ENCODE peak calls at places on chromosomes 13 and 19, in five cellular contexts. T, Q, A, G and V are unnamed samples.
A peak's percentile ranks its signal among the peaks of the same experiment; 100 is the strongest.

GRCh38 chr13:74767031-74767430 is 632.8 kb upstream of the KLF12 start:
- DNase-seq in T (no peak), Q (no peak), A (peak; percentile 38), G (no peak), V (no peak)

GRCh38 chr19:16626796-16627193 is 1.2 kb downstream of the MED26 start:
- DNase-seq in T (no peak), Q (no peak), A (no peak), G (no peak), V (no peak)

GRCh38 chr19:44848805-44849457 is 2.8 kb downstream of the NECTIN2 start:
- DNase-seq in T (no peak), Q (no peak), A (peak; percentile 67), G (peak; percentile 56), V (no peak)

GRCh38 chr13:37058801-37059135 is 720 bp downstream of the SUPT20H start:
- DNase-seq in T (no peak), Q (no peak), A (peak; percentile 37), G (peak; percentile 32), V (no peak)

GRCh38 chr19:51366999-51367564 is 894 bp upstream of the ETFB start:
- DNase-seq in T (no peak), Q (no peak), A (no peak), G (peak; percentile 50), V (no peak)

GRCh38 chr19:4083677-4084546 is 17.2 kb upstream of the ZBTB7A start:
- DNase-seq in T (no peak), Q (peak; percentile 78), A (no peak), G (no peak), V (no peak)

GRCh38 chr13:113551081-113552000 is 33.2 kb upstream of the TFDP1 start:
- DNase-seq in T (no peak), Q (no peak), A (no peak), G (no peak), V (no peak)

GRCh38 chr13:98686281-98686680 is 66.2 kb downstream of the SLC15A1 start:
- DNase-seq in T (no peak), Q (no peak), A (no peak), G (no peak), V (no peak)

GRCh38 chr19:13234518-13234917 is 84.3 kb downstream of the IER2 start:
- DNase-seq in T (peak; percentile 20), Q (peak; percentile 74), A (peak; percentile 37), G (peak; percentile 38), V (no peak)

GRCh38 chr19:11414544-11414943 is 4.6 kb downstream of the RGL3 start:
- DNase-seq in T (no peak), Q (no peak), A (no peak), G (no peak), V (no peak)

GRCh38 chr13:63408227-63409202 is 1992.9 kb upstream of the PCDH20 start:
- DNase-seq in T (no peak), Q (no peak), A (no peak), G (no peak), V (no peak)

GRCh38 chr19:47682939-47683338 is 30.3 kb upstream of the EHD2 start:
- DNase-seq in T (no peak), Q (no peak), A (no peak), G (no peak), V (no peak)

GRCh38 chr19:40503300-40503699 is 36.5 kb downstream of the SPTBN4 start:
- DNase-seq in T (no peak), Q (peak; percentile 8), A (no peak), G (no peak), V (no peak)

GRCh38 chr19:13281567-13282291 is 131.5 kb downstream of the IER2 start:
- DNase-seq in T (no peak), Q (no peak), A (no peak), G (peak; percentile 34), V (no peak)

GRCh38 chr19:38852231-38853044 is 2.7 kb upstream of the HNRNPL start:
- DNase-seq in T (peak; percentile 27), Q (no peak), A (peak; percentile 64), G (peak; percentile 35), V (peak; percentile 58)

GRCh38 chr19:335486-336066 is 9.0 kb downstream of the MIER2 start:
- DNase-seq in T (no peak), Q (no peak), A (no peak), G (no peak), V (no peak)

GRCh38 chr13:53131361-53131760 is 102.7 kb downstream of the OLFM4 start:
- DNase-seq in T (no peak), Q (no peak), A (no peak), G (no peak), V (no peak)